ENCODE peak calls at places on chromosome 1, in nine cellular contexts. S is anterior cingulate cortex; D is A673; O is GM10248; H is epithelial cell of esophagus; K is dorsolateral prefrontal cortex; F is AG08396; L is effector CD8-positive, alpha-beta T cell; P is AG20443. A is an unnamed sample.

GRCh38 chr1:66088787-66089186 is 296.1 kb downstream of the PDE4B start:
- DNase-seq in S (no peak), O (no peak), P (no peak), H (no peak), L (no peak), F (no peak), D (no peak), K (no peak), A (no peak)

GRCh38 chr1:67689267-67690017 is 4.4 kb downstream of the GADD45A start:
- DNase-seq in P (no peak), L (no peak), H (peak), K (no peak), F (no peak), S (no peak), D (no peak), O (no peak), A (no peak)

GRCh38 chr1:209802780-209803152 is 3.2 kb downstream of the IRF6 start:
- DNase-seq in D (no peak), H (peak), K (no peak), S (no peak), F (no peak), L (no peak), O (no peak), P (no peak), A (no peak)

GRCh38 chr1:42682739-42683529 is 716 bp downstream of the YBX1 start:
- DNase-seq in O (peak), L (peak), H (peak), P (peak), F (peak), D (peak), S (peak), K (no peak), A (peak)

GRCh38 chr1:245501635-245502034 is 346.9 kb downstream of the KIF26B start:
- DNase-seq in F (no peak), O (no peak), S (no peak), H (no peak), K (no peak), P (no peak), D (no peak), L (no peak), A (peak)

GRCh38 chr1:152107289-152107983 is 7.8 kb downstream of the TCHH start:
- DNase-seq in P (no peak), H (peak), L (no peak), S (no peak), F (no peak), D (peak), K (no peak), O (no peak), A (no peak)

GRCh38 chr1:183568176-183569041 is 21.9 kb downstream of the NCF2 start:
- DNase-seq in S (no peak), H (no peak), D (no peak), O (no peak), P (no peak), K (no peak), F (no peak), L (no peak), A (no peak)

GRCh38 chr1:28955930-28956552 is 41.7 kb downstream of the EPB41 start:
- DNase-seq in L (no peak), D (peak), K (no peak), P (no peak), H (peak), O (no peak), F (no peak), S (no peak), A (no peak)

GRCh38 chr1:156896490-156897033 is 3.0 kb downstream of the PEAR1 start:
- DNase-seq in K (no peak), O (no peak), F (peak), D (no peak), P (peak), S (no peak), H (peak), L (no peak), A (no peak)

GRCh38 chr1:14190508-14190907 is 408.0 kb upstream of the KAZN start:
- DNase-seq in F (peak), D (no peak), L (no peak), P (peak), S (no peak), H (peak), O (no peak), K (no peak), A (no peak)

GRCh38 chr1:81670286-81670685 is 130.4 kb upstream of the ADGRL2 start:
- DNase-seq in D (peak), F (peak), L (no peak), H (peak), O (no peak), S (no peak), K (peak), P (peak), A (peak)

GRCh38 chr1:221726331-221726692 is 15.6 kb downstream of the DUSP10 start:
- DNase-seq in P (no peak), S (no peak), O (peak), D (no peak), F (no peak), L (no peak), K (no peak), H (no peak), A (no peak)

GRCh38 chr1:111934346-111934745 is 55.1 kb downstream of the KCND3 start:
- DNase-seq in F (no peak), D (no peak), H (no peak), P (no peak), O (no peak), L (no peak), S (no peak), K (no peak), A (no peak)

A was measured in globus pallidus.